ENCODE peak calls at places on chromosomes 3 and 15, in five cellular contexts. L, Q, T, C and V are unnamed samples.
A peak's percentile ranks its signal among the peaks of the same experiment; 100 is the strongest.

GRCh38 chr15:92638291-92638708 is 17.3 kb downstream of the FAM174B start:
- DNase-seq in L (no peak), Q (peak; percentile 29), T (no peak), C (no peak), V (no peak)

GRCh38 chr3:188272481-188273372 is 118.8 kb downstream of the LPP start:
- DNase-seq in L (no peak), Q (peak; percentile 81), T (no peak), C (no peak), V (no peak)

GRCh38 chr3:16072420-16073110 is 101.9 kb upstream of the GALNT15 start:
- DNase-seq in L (no peak), Q (no peak), T (no peak), C (no peak), V (no peak)

GRCh38 chr15:63238796-63239195 is 38.6 kb upstream of the APH1B start:
- DNase-seq in L (no peak), Q (peak; percentile 60), T (no peak), C (no peak), V (no peak)

GRCh38 chr15:98067339-98067738 is 106.8 kb downstream of the ARRDC4 start:
- DNase-seq in L (no peak), Q (no peak), T (no peak), C (no peak), V (no peak)

GRCh38 chr3:15315003-15315402 is 17.4 kb downstream of the SH3BP5 start:
- DNase-seq in L (no peak), Q (no peak), T (no peak), C (no peak), V (no peak)

GRCh38 chr15:73127302-73127936 is 75.2 kb downstream of the NEO1 start:
- DNase-seq in L (peak; percentile 72), Q (peak; percentile 22), T (peak; percentile 56), C (no peak), V (no peak)

GRCh38 chr15:33460166-33460805 is 149.5 kb downstream of the RYR3 start:
- DNase-seq in L (no peak), Q (no peak), T (no peak), C (no peak), V (no peak)

GRCh38 chr3:16866447-16867025 is 18.2 kb upstream of the PLCL2 start:
- DNase-seq in L (peak; percentile 33), Q (peak; percentile 63), T (no peak), C (no peak), V (no peak)

GRCh38 chr3:112649478-112649735 is 8.5 kb upstream of the CCDC80 start:
- DNase-seq in L (no peak), Q (peak; percentile 71), T (no peak), C (no peak), V (no peak)

GRCh38 chr3:100710355-100711198 is 1.3 kb downstream of the TFG start:
- DNase-seq in L (peak; percentile 68), Q (peak; percentile 70), T (peak; percentile 61), C (peak; percentile 61), V (peak; percentile 47)

GRCh38 chr3:46091046-46091445 is 63.8 kb upstream of the XCR1 start:
- DNase-seq in L (no peak), Q (no peak), T (no peak), C (no peak), V (no peak)

GRCh38 chr3:1583044-1583443 is 490.2 kb downstream of the CNTN6 start:
- DNase-seq in L (no peak), Q (no peak), T (no peak), C (no peak), V (no peak)

GRCh38 chr3:189458536-189458935 is 172.7 kb upstream of the TP63 start:
- DNase-seq in L (no peak), Q (no peak), T (peak; percentile 47), C (no peak), V (no peak)

GRCh38 chr15:72338617-72339321 is 18.8 kb upstream of the CELF6 start:
- DNase-seq in L (no peak), Q (peak; percentile 26), T (no peak), C (no peak), V (no peak)

GRCh38 chr3:188197388-188197847 is 43.5 kb downstream of the LPP start:
- DNase-seq in L (no peak), Q (peak; percentile 22), T (no peak), C (no peak), V (no peak)

GRCh38 chr3:127456471-127457093 is 134.0 kb downstream of the TPRA1 start:
- DNase-seq in L (no peak), Q (peak; percentile 33), T (no peak), C (no peak), V (no peak)

GRCh38 chr3:63774776-63775175 is 44.3 kb upstream of the C3orf49 start:
- DNase-seq in L (no peak), Q (no peak), T (no peak), C (no peak), V (no peak)

GRCh38 chr3:24004171-24004938 is 59.3 kb downstream of the NR1D2 start:
- DNase-seq in L (no peak), Q (no peak), T (no peak), C (no peak), V (no peak)

GRCh38 chr3:197309528-197310361 is 11.3 kb upstream of the DLG1 start:
- DNase-seq in L (peak; percentile 18), Q (peak; percentile 97), T (no peak), C (no peak), V (no peak)

GRCh38 chr3:156808025-156808424 is 18.1 kb upstream of the LEKR1 start:
- DNase-seq in L (no peak), Q (no peak), T (no peak), C (no peak), V (no peak)

GRCh38 chr3:48042071-48042760 is 26.0 kb upstream of the MAP4 start:
- DNase-seq in L (no peak), Q (peak; percentile 29), T (no peak), C (no peak), V (no peak)

GRCh38 chr15:65835452-65835851 is 33.8 kb upstream of the RAB11A start:
- DNase-seq in L (no peak), Q (no peak), T (no peak), C (no peak), V (no peak)

GRCh38 chr3:9422712-9423424 is 25.5 kb downstream of the SETD5 start:
- DNase-seq in L (peak; percentile 27), Q (peak; percentile 97), T (peak; percentile 49), C (no peak), V (no peak)

GRCh38 chr15:63118854-63119253 is 2.8 kb upstream of the LACTB start:
- DNase-seq in L (no peak), Q (no peak), T (no peak), C (no peak), V (no peak)

GRCh38 chr3:61202086-61202485 is 49.2 kb downstream of the FHIT start:
- DNase-seq in L (no peak), Q (no peak), T (no peak), C (no peak), V (no peak)

GRCh38 chr3:57956119-57956832 is 51.9 kb upstream of the FLNB start:
- DNase-seq in L (no peak), Q (peak; percentile 72), T (no peak), C (no peak), V (no peak)

GRCh38 chr3:111252795-111253194 is 181.2 kb downstream of the NECTIN3 start:
- DNase-seq in L (no peak), Q (peak; percentile 38), T (peak; percentile 26), C (no peak), V (no peak)

GRCh38 chr3:128478576-128479506 is 12.2 kb upstream of the DNAJB8 start:
- DNase-seq in L (no peak), Q (no peak), T (no peak), C (no peak), V (no peak)

GRCh38 chr3:144003051-144003450 is 31.4 kb downstream of the DIPK2A start:
- DNase-seq in L (no peak), Q (no peak), T (no peak), C (no peak), V (no peak)

GRCh38 chr15:84598993-84599392 is 1.8 kb upstream of the ZSCAN2 start:
- DNase-seq in L (peak; percentile 57), Q (peak; percentile 56), T (peak; percentile 73), C (no peak), V (no peak)

GRCh38 chr3:46395210-46395661 is 11.6 kb downstream of the CCR5AS start:
- DNase-seq in L (no peak), Q (no peak), T (no peak), C (no peak), V (no peak)

GRCh38 chr3:111846717-111847116 is 12.3 kb upstream of the PHLDB2 start:
- DNase-seq in L (no peak), Q (peak; percentile 55), T (no peak), C (no peak), V (no peak)

GRCh38 chr15:73852507-73852906 is 20.9 kb upstream of the TBC1D21 start:
- DNase-seq in L (no peak), Q (no peak), T (no peak), C (no peak), V (no peak)

GRCh38 chr3:56802793-56803192 is 1.0 kb upstream of the ARHGEF3 start:
- DNase-seq in L (no peak), Q (no peak), T (no peak), C (no peak), V (no peak)

GRCh38 chr3:32480596-32480995 is 22.1 kb downstream of the CMTM6 start:
- DNase-seq in L (no peak), Q (no peak), T (no peak), C (no peak), V (no peak)